ENCODE peak calls at places on chromosome X, in four cellular contexts. One of them, this sample, is unnamed.

GRCh38 chrX:106898462-106898861 is 4.7 kb downstream of the RIPPLY1 start:
- DNase-seq in T-helper 2 cell: no peak
- DNase-seq in adrenal gland: no peak
- DNase-seq in lung microvascular endothelial cell: peak; percentile 63
- DNase-seq in this sample: no peak

GRCh38 chrX:153446636-153446936 is 730 bp upstream of the TREX2 start:
- DNase-seq in adrenal gland: no peak
- DNase-seq in T-helper 2 cell: no peak
- DNase-seq in lung microvascular endothelial cell: no peak
- DNase-seq in this sample: no peak

GRCh38 chrX:140762061-140762460 is 52.5 kb downstream of the LINC00632 start:
- DNase-seq in T-helper 2 cell: no peak
- DNase-seq in lung microvascular endothelial cell: peak; percentile 23
- DNase-seq in adrenal gland: peak; percentile 55
- DNase-seq in this sample: peak; percentile 26

GRCh38 chrX:38657562-38657961 is 96.2 kb downstream of the TSPAN7 start:
- DNase-seq in lung microvascular endothelial cell: no peak
- DNase-seq in T-helper 2 cell: no peak
- DNase-seq in adrenal gland: no peak
- DNase-seq in this sample: no peak

GRCh38 chrX:125150231-125150630 is 169.4 kb upstream of the TEX13C start:
- DNase-seq in lung microvascular endothelial cell: no peak
- DNase-seq in T-helper 2 cell: no peak
- DNase-seq in adrenal gland: no peak
- DNase-seq in this sample: no peak

GRCh38 chrX:130024127-130024526 is 41.7 kb downstream of the BCORL1 start:
- DNase-seq in adrenal gland: peak; percentile 83
- DNase-seq in T-helper 2 cell: peak; percentile 69
- DNase-seq in lung microvascular endothelial cell: peak; percentile 71
- DNase-seq in this sample: peak; percentile 87

GRCh38 chrX:136086521-136086920 is 60.8 kb upstream of the FHL1 start:
- DNase-seq in lung microvascular endothelial cell: no peak
- DNase-seq in T-helper 2 cell: no peak
- DNase-seq in adrenal gland: no peak
- DNase-seq in this sample: no peak

GRCh38 chrX:137432609-137433008 is 133.3 kb upstream of the ZIC3 start:
- DNase-seq in adrenal gland: no peak
- DNase-seq in lung microvascular endothelial cell: peak; percentile 4
- DNase-seq in T-helper 2 cell: no peak
- DNase-seq in this sample: no peak

GRCh38 chrX:154732421-154733071 is 18.3 kb downstream of the GAB3 start:
- DNase-seq in T-helper 2 cell: no peak
- DNase-seq in lung microvascular endothelial cell: peak; percentile 48
- DNase-seq in adrenal gland: no peak
- DNase-seq in this sample: no peak

GRCh38 chrX:124440674-124441073 is 94.3 kb downstream of the SH2D1A start:
- DNase-seq in T-helper 2 cell: no peak
- DNase-seq in adrenal gland: no peak
- DNase-seq in lung microvascular endothelial cell: no peak
- DNase-seq in this sample: no peak

GRCh38 chrX:53018627-53019026 is 30.0 kb upstream of the GPR173 start:
- DNase-seq in lung microvascular endothelial cell: no peak
- DNase-seq in adrenal gland: no peak
- DNase-seq in T-helper 2 cell: no peak
- DNase-seq in this sample: no peak

GRCh38 chrX:20670611-20671010 is 403.9 kb upstream of the RPS6KA3 start:
- DNase-seq in T-helper 2 cell: no peak
- DNase-seq in adrenal gland: no peak
- DNase-seq in lung microvascular endothelial cell: no peak
- DNase-seq in this sample: no peak

GRCh38 chrX:49061916-49062315 is 3.1 kb downstream of the CCDC120 start:
- DNase-seq in adrenal gland: no peak
- DNase-seq in T-helper 2 cell: no peak
- DNase-seq in lung microvascular endothelial cell: no peak
- DNase-seq in this sample: no peak

GRCh38 chrX:126770179-126770578 is 49.4 kb upstream of the PRR32 start:
- DNase-seq in adrenal gland: peak; percentile 27
- DNase-seq in lung microvascular endothelial cell: peak; percentile 0
- DNase-seq in T-helper 2 cell: no peak
- DNase-seq in this sample: no peak

GRCh38 chrX:54494970-54495813 is 842 bp downstream of the FGD1 start:
- DNase-seq in adrenal gland: peak; percentile 37
- DNase-seq in T-helper 2 cell: no peak
- DNase-seq in lung microvascular endothelial cell: peak; percentile 26
- DNase-seq in this sample: peak; percentile 37

GRCh38 chrX:41779058-41779564 is 55.1 kb downstream of the GPR82 start:
- DNase-seq in lung microvascular endothelial cell: peak; percentile 65
- DNase-seq in adrenal gland: no peak
- DNase-seq in T-helper 2 cell: no peak
- DNase-seq in this sample: no peak

GRCh38 chrX:96386981-96387380 is 297.7 kb upstream of the DIAPH2 start:
- DNase-seq in adrenal gland: no peak
- DNase-seq in lung microvascular endothelial cell: no peak
- DNase-seq in T-helper 2 cell: no peak
- DNase-seq in this sample: no peak

GRCh38 chrX:97070346-97070745 is 186.6 kb downstream of the RPA4 start:
- DNase-seq in adrenal gland: no peak
- DNase-seq in T-helper 2 cell: no peak
- DNase-seq in lung microvascular endothelial cell: no peak
- DNase-seq in this sample: no peak

GRCh38 chrX:39813631-39814246 is 284.0 kb downstream of the BCOR start:
- DNase-seq in T-helper 2 cell: no peak
- DNase-seq in lung microvascular endothelial cell: peak; percentile 62
- DNase-seq in adrenal gland: peak; percentile 89
- DNase-seq in this sample: peak; percentile 84

GRCh38 chrX:30308263-30309138 is 689 bp downstream of the NR0B1 start:
- DNase-seq in lung microvascular endothelial cell: no peak
- DNase-seq in T-helper 2 cell: no peak
- DNase-seq in adrenal gland: peak; percentile 74
- DNase-seq in this sample: no peak

GRCh38 chrX:13470680-13470967 is 98.8 kb upstream of the EGFL6 start:
- DNase-seq in lung microvascular endothelial cell: no peak
- DNase-seq in adrenal gland: no peak
- DNase-seq in T-helper 2 cell: no peak
- DNase-seq in this sample: no peak

GRCh38 chrX:2652106-2652505 is 39.0 kb upstream of the CD99 start:
- DNase-seq in adrenal gland: no peak
- DNase-seq in T-helper 2 cell: no peak
- DNase-seq in lung microvascular endothelial cell: peak; percentile 14
- DNase-seq in this sample: no peak

GRCh38 chrX:116384406-116384805 is 52.0 kb upstream of the SLC6A14 start:
- DNase-seq in adrenal gland: no peak
- DNase-seq in T-helper 2 cell: no peak
- DNase-seq in lung microvascular endothelial cell: no peak
- DNase-seq in this sample: no peak

GRCh38 chrX:36803151-36803550 is 205.0 kb upstream of the FAM47C start:
- DNase-seq in T-helper 2 cell: no peak
- DNase-seq in lung microvascular endothelial cell: no peak
- DNase-seq in adrenal gland: no peak
- DNase-seq in this sample: no peak

GRCh38 chrX:68732906-68733493 is 85.5 kb downstream of the STARD8 start:
- DNase-seq in adrenal gland: peak; percentile 65
- DNase-seq in T-helper 2 cell: peak; percentile 13
- DNase-seq in lung microvascular endothelial cell: peak; percentile 52
- DNase-seq in this sample: peak; percentile 49

GRCh38 chrX:153922932-153923857 is 2.9 kb downstream of the ARHGAP4 start:
- DNase-seq in lung microvascular endothelial cell: peak; percentile 66
- DNase-seq in T-helper 2 cell: no peak
- DNase-seq in adrenal gland: peak; percentile 90
- DNase-seq in this sample: peak; percentile 87

GRCh38 chrX:47751670-47752069 is 85.0 kb upstream of the ZNF81 start:
- DNase-seq in adrenal gland: peak; percentile 49
- DNase-seq in lung microvascular endothelial cell: no peak
- DNase-seq in T-helper 2 cell: peak; percentile 1
- DNase-seq in this sample: peak; percentile 68

GRCh38 chrX:10507181-10507580 is 113.2 kb downstream of the MID1 start:
- DNase-seq in T-helper 2 cell: no peak
- DNase-seq in adrenal gland: no peak
- DNase-seq in lung microvascular endothelial cell: no peak
- DNase-seq in this sample: no peak

GRCh38 chrX:3076416-3076991 is 35.2 kb downstream of the ARSF start:
- DNase-seq in T-helper 2 cell: no peak
- DNase-seq in lung microvascular endothelial cell: no peak
- DNase-seq in adrenal gland: no peak
- DNase-seq in this sample: no peak

GRCh38 chrX:44705817-44706551 is 137.8 kb upstream of the DUSP21 start:
- DNase-seq in T-helper 2 cell: no peak
- DNase-seq in lung microvascular endothelial cell: no peak
- DNase-seq in adrenal gland: no peak
- DNase-seq in this sample: no peak

GRCh38 chrX:9728271-9728670 is 37.4 kb downstream of the GPR143 start:
- DNase-seq in adrenal gland: no peak
- DNase-seq in T-helper 2 cell: no peak
- DNase-seq in lung microvascular endothelial cell: no peak
- DNase-seq in this sample: no peak

GRCh38 chrX:73266766-73267165 is 52.1 kb upstream of the NAP1L2 start:
- DNase-seq in lung microvascular endothelial cell: no peak
- DNase-seq in T-helper 2 cell: no peak
- DNase-seq in adrenal gland: no peak
- DNase-seq in this sample: no peak

GRCh38 chrX:118928126-118928525 is 46.3 kb upstream of the LONRF3 start:
- DNase-seq in adrenal gland: no peak
- DNase-seq in T-helper 2 cell: no peak
- DNase-seq in lung microvascular endothelial cell: peak; percentile 83
- DNase-seq in this sample: no peak

GRCh38 chrX:12241026-12241425 is 102.8 kb downstream of the FRMPD4 start:
- DNase-seq in adrenal gland: no peak
- DNase-seq in T-helper 2 cell: no peak
- DNase-seq in lung microvascular endothelial cell: no peak
- DNase-seq in this sample: no peak

This sample was measured in thyroid gland.